ENCODE peak calls at places on chromosomes 16 and 17, in nine cellular contexts. U is activated T-helper 1 cell treated with anti-CD3 and anti-CD28 coated beads, Interleukin-12 subunit alpha, Interleukin-12 subunit beta, Interleukin-2, Interleukin-4 antibody, amounts not matched to agents 30 ng/mL and 10 ng/mL and 1 ng/mL, durations not matched to agents 14 hours and 24 hours and 36 hours; J is astrocyte of the cerebellum; I is ureter; G is MCF 10A; P is brain microvascular endothelial cell; K is activated naive CD4-positive, alpha-beta T cell treated with Interleukin-2 at 50 U/mL for 16 hours; Z is HEK293T; V is posterior vena cava. N is an unnamed sample.

GRCh38 chr17:79942591-79943353 is 92.9 kb downstream of the TBC1D16 start:
- DNase-seq in U (no peak), J (no peak), I (no peak), G (peak), P (no peak), K (no peak), Z (no peak), V (peak), N (peak)

GRCh38 chr16:35795361-35796029 is 2336.1 kb downstream of the TP53TG3F start:
- DNase-seq in U (no peak), J (no peak), I (no peak), G (no peak), P (no peak), K (no peak), Z (no peak), V (peak), N (no peak)

GRCh38 chr16:71746442-71747046 is 22.0 kb upstream of the PHLPP2 start:
- DNase-seq in U (no peak), J (peak), I (no peak), G (peak), P (peak), K (peak), Z (peak), V (no peak), N (peak)

GRCh38 chr16:57041182-57042156 is 50.9 kb upstream of the CPNE2 start:
- DNase-seq in U (peak), J (no peak), I (no peak), G (no peak), P (no peak), K (peak), Z (no peak), V (no peak), N (peak)

GRCh38 chr17:3768786-3769185 is 32.2 kb downstream of the ITGAE start:
- DNase-seq in U (no peak), J (no peak), I (no peak), G (no peak), P (no peak), K (no peak), Z (no peak), V (no peak), N (no peak)

GRCh38 chr16:20023190-20023589 is 50.5 kb downstream of the GPR139 start:
- DNase-seq in U (no peak), J (peak), I (no peak), G (peak), P (peak), K (no peak), Z (no peak), V (no peak), N (peak)

GRCh38 chr17:7018331-7018964 is 4.4 kb upstream of the BCL6B start:
- DNase-seq in U (no peak), J (no peak), I (peak), G (no peak), P (no peak), K (no peak), Z (no peak), V (peak), N (no peak)

GRCh38 chr16:49706620-49707355 is 149.1 kb downstream of the ZNF423 start:
- DNase-seq in U (no peak), J (no peak), I (no peak), G (no peak), P (no peak), K (no peak), Z (no peak), V (peak), N (no peak)

GRCh38 chr16:23949630-23950290 is 114.0 kb downstream of the PRKCB start:
- DNase-seq in U (peak), J (no peak), I (peak), G (no peak), P (no peak), K (peak), Z (no peak), V (peak), N (peak)

GRCh38 chr16:46895399-46896313 is 11.5 kb downstream of the GPT2 start:
- DNase-seq in U (no peak), J (no peak), I (no peak), G (no peak), P (no peak), K (no peak), Z (no peak), V (no peak), N (no peak)

GRCh38 chr17:82866521-82867214 is 26.8 kb upstream of the ZNF750 start:
- DNase-seq in U (no peak), J (peak), I (no peak), G (no peak), P (peak), K (no peak), Z (no peak), V (peak), N (no peak)

GRCh38 chr17:4796550-4796915 is 569 bp downstream of the PSMB6 start:
- DNase-seq in U (no peak), J (no peak), I (no peak), G (peak), P (peak), K (peak), Z (peak), V (no peak), N (no peak)

GRCh38 chr17:1078062-1078711 is 81.3 kb downstream of the TIMM22 start:
- DNase-seq in U (no peak), J (no peak), I (no peak), G (no peak), P (no peak), K (no peak), Z (no peak), V (no peak), N (no peak)

GRCh38 chr16:20704281-20704680 is 6.8 kb upstream of the ACSM1 start:
- DNase-seq in U (no peak), J (no peak), I (no peak), G (no peak), P (no peak), K (no peak), Z (no peak), V (no peak), N (no peak)

GRCh38 chr17:61996916-61997605 is 68.0 kb downstream of the MED13 start:
- DNase-seq in U (no peak), J (no peak), I (no peak), G (no peak), P (no peak), K (no peak), Z (no peak), V (no peak), N (no peak)

GRCh38 chr17:72682597-72682996 is 409.9 kb downstream of the SLC39A11 start:
- DNase-seq in U (no peak), J (no peak), I (no peak), G (no peak), P (peak), K (no peak), Z (no peak), V (no peak), N (no peak)

GRCh38 chr16:58187657-58188430 is 10.1 kb downstream of the CSNK2A2 start:
- DNase-seq in U (no peak), J (no peak), I (no peak), G (no peak), P (no peak), K (no peak), Z (no peak), V (no peak), N (no peak)

GRCh38 chr16:86894925-86895324 is 316.6 kb downstream of the FOXL1 start:
- DNase-seq in U (no peak), J (no peak), I (no peak), G (no peak), P (no peak), K (no peak), Z (no peak), V (no peak), N (no peak)